ENCODE peak calls at places on chromosomes 6 and 20, in seven cellular contexts. G is ovary, E is GM12865, Q is body of pancreas, O is amygdala, C is GM23248, W is HCT116. M is an unnamed sample.

GRCh38 chr6:135909737-135910387 is 58.4 kb downstream of the PDE7B start:
- DNase-seq in G (no peak), E (peak), Q (peak), O (no peak), C (peak), W (peak), M (peak)

GRCh38 chr6:149228276-149228962 is 89.1 kb upstream of the TAB2 start:
- DNase-seq in G (no peak), E (no peak), Q (no peak), O (no peak), C (no peak), W (no peak), M (no peak)

GRCh38 chr6:48641544-48641943 is 530.5 kb upstream of the PTCHD4 start:
- DNase-seq in G (no peak), E (no peak), Q (no peak), O (no peak), C (no peak), W (no peak), M (no peak)

GRCh38 chr6:46490425-46491200 is 636 bp downstream of the RCAN2 start:
- DNase-seq in G (peak), E (no peak), Q (peak), O (peak), C (peak), W (no peak), M (no peak)

GRCh38 chr20:62064788-62065668 is 653 bp downstream of the TAF4 start:
- DNase-seq in G (peak), E (peak), Q (peak), O (no peak), C (peak), W (no peak), M (no peak)

GRCh38 chr20:47792021-47792618 is 6.8 kb upstream of the SULF2 start:
- DNase-seq in G (peak), E (no peak), Q (peak), O (peak), C (peak), W (no peak), M (no peak)

GRCh38 chr20:63540417-63541186 is 3.4 kb upstream of the PTK6 start:
- DNase-seq in G (no peak), E (no peak), Q (no peak), O (no peak), C (peak), W (no peak), M (no peak)

GRCh38 chr6:85364354-85364753 is 85.5 kb upstream of the NT5E start:
- DNase-seq in G (no peak), E (peak), Q (no peak), O (no peak), C (peak), W (peak), M (no peak)

GRCh38 chr6:152295346-152295745 is 341.8 kb downstream of the SYNE1 start:
- DNase-seq in G (no peak), E (no peak), Q (no peak), O (no peak), C (peak), W (no peak), M (no peak)

GRCh38 chr20:63222541-63222940 is 6.6 kb upstream of the YTHDF1 start:
- DNase-seq in G (no peak), E (no peak), Q (no peak), O (no peak), C (no peak), W (no peak), M (no peak)

GRCh38 chr20:50333856-50334255 is 143.2 kb downstream of the CEBPB start:
- DNase-seq in G (peak), E (no peak), Q (no peak), O (no peak), C (peak), W (no peak), M (no peak)

GRCh38 chr20:39630215-39630614 is 668.1 kb downstream of the DHX35 start:
- DNase-seq in G (no peak), E (no peak), Q (no peak), O (no peak), C (no peak), W (no peak), M (no peak)

GRCh38 chr6:109783245-109783990 is 92.3 kb downstream of the FIG4 start:
- DNase-seq in G (no peak), E (peak), Q (no peak), O (no peak), C (peak), W (no peak), M (no peak)

GRCh38 chr6:149212202-149212601 is 105.3 kb upstream of the TAB2 start:
- DNase-seq in G (no peak), E (no peak), Q (no peak), O (no peak), C (peak), W (no peak), M (no peak)

GRCh38 chr6:38052035-38052434 is 232.5 kb downstream of the ZFAND3 start:
- DNase-seq in G (no peak), E (no peak), Q (no peak), O (no peak), C (no peak), W (no peak), M (no peak)

GRCh38 chr20:5109276-5109675 is 10.5 kb downstream of the PCNA start:
- DNase-seq in G (no peak), E (no peak), Q (no peak), O (no peak), C (no peak), W (no peak), M (no peak)

GRCh38 chr6:119821380-119821779 is 471.8 kb upstream of the MAN1A1 start:
- DNase-seq in G (no peak), E (no peak), Q (no peak), O (no peak), C (no peak), W (no peak), M (no peak)

GRCh38 chr6:108656834-108657233 is 96.1 kb downstream of the FOXO3 start:
- DNase-seq in G (no peak), E (no peak), Q (no peak), O (no peak), C (no peak), W (no peak), M (no peak)